ENCODE peak calls at places on chromosomes 13 and 19, in ten cellular contexts. K is thoracic aorta; A is fibroblast of lung; Q is heart right ventricle; H is stomach; X is IMR-90; I is body of pancreas; R is Panc1; B is brain microvascular endothelial cell; D is CD8-positive, alpha-beta T cell. Z is an unnamed sample. For H3K36me3, the result is how much of the 10 kb centered on the place peaks cover.

GRCh38 chr13:22017226-22017625 is 346.4 kb downstream of the FGF9 start:
- DNase-seq in K (no peak), B (no peak), X (no peak), I (no peak), H (no peak), D (no peak), R (no peak), Q (no peak), A (no peak), Z (no peak)

GRCh38 chr13:40653558-40654318 is 12.7 kb downstream of the FOXO1 start:
- DNase-seq in B (no peak), A (peak), Q (no peak), H (no peak), R (no peak), I (no peak), X (no peak), D (no peak), K (no peak), Z (no peak)

GRCh38 chr19:13366529-13367143 is 139.6 kb downstream of the CACNA1A start:
- DNase-seq in K (no peak), D (no peak), H (no peak), X (peak), A (peak), Q (no peak), B (no peak), I (no peak), R (no peak), Z (no peak)

GRCh38 chr13:112968910-112969691 is at the start of gene MCF2L:
- DNase-seq in K (no peak), D (peak), H (peak), X (peak), B (no peak), I (peak), A (peak), Q (peak), R (no peak), Z (no peak)

GRCh38 chr13:87851395-87851794 is 180.2 kb downstream of the SLITRK5 start:
- DNase-seq in I (no peak), B (no peak), A (no peak), K (no peak), Q (no peak), R (no peak), D (no peak), X (no peak), H (no peak), Z (no peak)

GRCh38 chr19:33712268-33712667 is 84.4 kb upstream of the KCTD15 start:
- DNase-seq in B (no peak), A (no peak), I (no peak), Q (no peak), R (no peak), H (no peak), X (no peak), D (no peak), K (no peak), Z (no peak)

GRCh38 chr13:105918842-105919741 is 616.4 kb downstream of the EFNB2 start:
- DNase-seq in D (no peak), Q (no peak), X (peak), K (no peak), R (peak), B (peak), H (peak), I (peak), A (peak), Z (peak)

GRCh38 chr19:9934132-9934950 is 2.0 kb downstream of the OLFM2 start:
- DNase-seq in R (no peak), A (no peak), B (peak), H (peak), X (peak), Q (peak), I (peak), D (peak), K (no peak), Z (no peak)

GRCh38 chr19:14050512-14050911 is 11.4 kb downstream of the PALM3 start:
- DNase-seq in A (no peak), H (no peak), X (no peak), Q (no peak), I (no peak), D (no peak), K (no peak), R (no peak), B (no peak), Z (no peak)

GRCh38 chr19:47377208-47377701 is 28.1 kb downstream of the DHX34 start:
- DNase-seq in I (peak), H (no peak), K (no peak), B (no peak), R (no peak), Q (peak), X (no peak), D (no peak), A (no peak), Z (no peak)

GRCh38 chr13:94602467-94602866 is 810 bp downstream of the GPR180 start:
- DNase-seq in R (no peak), K (no peak), H (no peak), I (no peak), D (no peak), Q (no peak), B (no peak), X (no peak), A (no peak), Z (no peak)

GRCh38 chr13:111114362-111115050 is 604 bp upstream of the ARHGEF7 start:
- DNase-seq in H (no peak), X (peak), B (peak), K (peak), A (peak), D (peak), R (no peak), I (peak), Q (peak), Z (no peak)

GRCh38 chr13:98274921-98275487 is 97.9 kb upstream of the RNF113B start:
- DNase-seq in B (peak), K (no peak), H (no peak), Q (no peak), A (peak), R (no peak), X (peak), D (no peak), I (no peak), Z (no peak)

GRCh38 chr13:41505209-41505835 is 48.0 kb downstream of the RGCC start:
- DNase-seq in I (no peak), K (no peak), A (peak), H (no peak), B (peak), Q (no peak), R (no peak), D (no peak), X (peak), Z (peak)

GRCh38 chr19:3333020-3333583 is 33.3 kb upstream of the NFIC start:
- DNase-seq in X (no peak), Q (no peak), H (no peak), D (no peak), I (no peak), K (no peak), R (no peak), B (no peak), A (no peak), Z (no peak)

DNA sequence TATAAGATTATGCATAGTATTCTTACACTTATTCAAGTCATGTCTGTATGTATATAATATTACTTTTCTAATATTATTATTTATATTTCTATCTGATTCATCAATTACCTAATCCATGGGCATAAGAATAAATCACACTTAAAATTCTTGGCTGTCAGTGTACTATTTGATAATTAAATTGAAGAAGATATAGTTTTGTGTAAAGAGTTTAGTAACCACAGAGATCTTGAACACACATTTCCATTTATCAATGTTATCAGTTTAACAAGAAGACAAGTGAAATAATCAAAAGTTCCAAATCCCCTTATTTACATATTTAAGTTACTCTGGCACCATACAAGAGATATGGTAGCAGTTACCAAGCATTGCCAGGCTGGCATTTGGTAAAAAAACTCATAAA is 244.5 kb downstream of the OXGR1 start:
- DNase-seq in A (no peak), I (no peak), D (no peak), Q (no peak), X (no peak), K (no peak), R (no peak), H (no peak), B (no peak), Z (no peak)
- TF ChIP-seq CTCF in A (no peak), I (no peak), D (no peak), Q (no peak), X (no peak), K (no peak), R (no peak), H (no peak), B (no peak), Z (no peak)

DNA sequence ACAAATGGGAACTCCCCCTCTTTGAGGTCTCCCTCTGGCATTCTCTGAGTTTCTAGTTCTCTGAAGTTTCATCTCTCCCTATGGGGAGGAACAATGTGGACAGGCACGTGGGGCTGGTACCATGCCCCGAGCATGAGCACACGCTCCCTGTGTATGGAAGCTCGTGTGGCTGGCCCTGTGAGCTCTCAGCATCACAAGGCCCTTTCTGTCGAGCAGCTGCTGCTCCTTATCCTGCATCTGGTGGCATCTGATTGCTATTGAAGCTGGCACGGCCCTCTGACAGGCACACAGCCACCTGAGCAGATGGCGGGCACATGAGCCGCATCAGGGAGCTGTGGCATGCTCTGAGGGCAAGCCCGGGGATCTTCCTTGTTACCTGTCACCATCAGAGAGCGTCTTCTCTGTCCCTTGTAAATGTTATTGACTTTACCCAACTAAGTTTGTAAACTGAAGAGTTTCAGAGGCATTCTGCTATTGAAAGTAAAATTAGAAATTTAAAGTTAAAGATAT is 324.9 kb downstream of the SLC7A1 start:
- DNase-seq in D (no peak), K (no peak), A (no peak), I (no peak), H (no peak), B (no peak), R (no peak), Q (no peak), X (no peak), Z (no peak)
- H3K36me3 ChIP-seq in D (under half), K (under half), A (under half), I (under half), H (under half), B (under half), R (under half), Q (under half), X (under half), Z (under half)

DNA sequence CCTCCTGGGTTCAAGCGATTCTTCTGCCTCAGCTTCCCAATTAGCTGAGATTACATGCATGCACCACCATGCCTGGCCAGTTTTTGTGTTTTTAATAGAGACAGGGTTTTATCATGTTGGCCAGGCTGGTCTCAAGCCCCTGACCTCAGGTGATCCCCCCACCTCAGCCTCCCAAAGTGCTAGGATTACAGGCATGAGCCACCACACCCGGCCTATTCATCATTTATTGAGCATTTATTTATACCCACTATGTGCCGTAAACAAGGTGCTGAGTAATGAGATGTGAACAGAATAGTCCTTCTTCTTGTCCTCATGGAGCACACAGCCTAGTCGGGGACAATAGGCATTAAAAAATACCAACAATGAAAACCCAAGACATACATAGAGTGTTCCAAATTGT is 25.6 kb downstream of the ACTN4 start:
- DNase-seq in K (no peak), A (no peak), B (no peak), I (no peak), R (no peak), X (no peak), D (no peak), H (no peak), Q (no peak), Z (no peak)
- H3K4me3 ChIP-seq in K (no peak), A (no peak), B (no peak), I (no peak), R (no peak), X (no peak), D (no peak), H (no peak), Q (no peak), Z (no peak)

GRCh38 chr19:55549500-55550320 is 4.4 kb upstream of the SBK3 start:
- DNase-seq in D (no peak), A (peak), R (peak), Q (no peak), K (no peak), I (no peak), X (peak), H (peak), B (peak), Z (peak)
- TF ChIP-seq CTCF in D (no peak), A (no peak), R (no peak), Q (no peak), K (no peak), I (no peak), X (no peak), H (no peak), B (peak), Z (no peak)

GRCh38 chr19:15248106-15248505 is 15.9 kb upstream of the EPHX3 start:
- DNase-seq in H (no peak), B (peak), X (peak), Q (no peak), D (no peak), A (no peak), R (no peak), I (no peak), K (no peak), Z (no peak)
- H3K36me3 ChIP-seq in H (half or more), B (under half), X (half or more), Q (under half), D (under half), A (under half), R (under half), I (under half), K (under half), Z (under half)

DNA sequence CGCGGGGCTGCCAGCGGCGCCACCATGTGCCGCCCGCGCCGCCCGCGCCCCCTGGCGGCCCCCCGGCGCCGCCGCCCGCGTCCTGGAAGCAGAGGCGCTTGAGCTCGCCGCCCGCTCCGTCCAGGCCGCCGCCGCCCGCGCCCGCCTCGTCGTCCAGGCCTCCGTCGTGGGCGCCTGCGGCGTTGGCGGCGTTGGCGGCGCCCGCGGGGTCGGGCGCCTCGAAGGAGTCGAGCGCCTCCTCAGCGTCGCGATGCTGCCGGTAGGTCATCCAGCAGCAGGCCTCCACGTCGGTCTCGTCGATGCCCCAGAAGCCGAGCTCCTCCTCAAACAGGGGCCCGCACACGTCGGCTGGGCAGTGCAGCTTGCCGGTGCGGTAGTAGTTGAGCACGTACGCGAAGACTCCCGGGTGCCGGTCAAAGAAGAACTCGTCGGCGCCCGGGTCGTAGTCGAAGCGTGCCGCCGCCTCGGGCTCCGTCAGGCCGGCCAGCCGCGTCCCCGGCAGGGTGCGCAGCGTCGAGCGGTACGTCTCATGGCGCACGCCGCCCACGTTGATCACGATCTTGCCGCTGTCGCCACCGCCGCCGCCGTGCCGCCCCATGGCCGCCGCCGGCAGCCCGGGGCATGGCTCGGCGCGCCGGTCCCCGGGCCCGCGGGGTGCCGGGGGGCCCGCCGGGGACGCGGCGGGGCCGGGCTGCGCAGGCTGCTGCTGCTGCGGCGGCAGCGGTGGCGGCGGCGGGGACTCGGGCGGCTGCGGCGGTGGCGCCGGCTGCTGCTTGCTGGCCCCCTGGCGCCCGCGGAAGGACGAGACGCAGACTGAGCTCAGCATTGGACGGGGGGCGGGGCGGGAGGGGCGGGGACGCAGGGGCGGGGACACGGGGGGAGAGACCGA is 676 bp downstream of the KCNC3 start:
- DNase-seq in B (no peak), Q (peak), X (no peak), A (no peak), H (no peak), I (no peak), D (no peak), R (no peak), K (no peak), Z (no peak)
- H3K4me3 ChIP-seq in B (no peak), Q (peak), X (peak), A (no peak), H (peak), I (no peak), D (no peak), R (peak), K (peak), Z (peak)

GRCh38 chr13:57582032-57582431 is 49.5 kb upstream of the PCDH17 start:
- DNase-seq in X (no peak), B (no peak), K (no peak), D (no peak), I (no peak), R (no peak), A (no peak), Q (no peak), H (no peak), Z (no peak)
- TF ChIP-seq CTCF in X (no peak), B (no peak), K (no peak), D (no peak), I (no peak), R (no peak), A (no peak), Q (no peak), H (no peak), Z (no peak)

GRCh38 chr19:38723606-38724379 is 20.5 kb downstream of the CAPN12 start:
- DNase-seq in A (no peak), X (no peak), I (no peak), H (no peak), D (no peak), K (no peak), B (no peak), R (no peak), Q (peak), Z (no peak)
- H3K36me3 ChIP-seq in A (half or more), X (half or more), I (under half), H (half or more), D (under half), K (half or more), B (half or more), R (half or more), Q (under half), Z (under half)

GRCh38 chr19:36256853-36257511 is 42.1 kb downstream of the ZNF146 start:
- DNase-seq in H (no peak), D (no peak), B (no peak), X (no peak), K (no peak), Q (no peak), I (no peak), R (no peak), A (no peak), Z (no peak)

GRCh38 chr19:36256064-36256463 is 41.2 kb downstream of the ZNF146 start:
- DNase-seq in K (no peak), I (no peak), R (no peak), B (no peak), H (no peak), A (no peak), Q (no peak), D (no peak), X (no peak), Z (no peak)

GRCh38 chr19:36258028-36258875 is 43.3 kb downstream of the ZNF146 start:
- DNase-seq in H (no peak), D (no peak), I (no peak), B (no peak), R (no peak), X (no peak), K (no peak), A (no peak), Q (no peak), Z (no peak)

GRCh38 chr19:36259211-36259610 is 44.3 kb downstream of the ZNF146 start:
- DNase-seq in B (no peak), R (no peak), A (no peak), Q (no peak), D (no peak), X (no peak), K (no peak), H (no peak), I (no peak), Z (no peak)

DNA sequence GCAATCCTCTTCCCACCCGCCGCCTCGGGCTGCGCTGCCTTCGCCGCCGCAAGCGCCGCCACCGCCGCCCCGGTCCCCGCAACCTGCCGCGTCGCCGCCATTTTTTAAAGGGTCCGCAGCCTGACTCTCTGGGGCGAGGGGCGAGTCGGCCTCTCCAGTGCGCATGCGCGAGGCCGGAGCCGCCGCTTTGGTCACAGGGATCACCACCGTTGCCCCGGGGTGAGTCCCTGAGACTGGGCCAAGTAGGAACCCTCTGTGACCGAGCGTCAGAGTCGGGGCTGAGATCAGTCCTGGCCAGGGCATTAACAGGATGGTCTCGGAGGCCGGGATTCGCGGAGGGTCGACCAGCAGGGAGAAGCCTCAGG is 42.6 kb downstream of the ZNF146 start:
- DNase-seq in A (no peak), Q (peak), K (no peak), X (no peak), B (no peak), I (peak), H (no peak), R (no peak), D (no peak), Z (no peak)
- H3K4me3 ChIP-seq in A (peak), Q (peak), K (peak), X (peak), B (peak), I (peak), H (peak), R (no peak), D (no peak), Z (peak)